ENCODE peak calls at places on chromosomes 7 and 10, in eight cellular contexts. C is choroid plexus epithelial cell; H is H9; L is GM13977; A is fibroblast of pulmonary artery; D is cardiac fibroblast; G is WTC11; E is activated CD8-positive, alpha-beta T cell treated with anti-CD3 and anti-CD28 coated beads for 36 hours. O is an unnamed sample.

GRCh38 chr7:32536585-32536984 is 41.3 kb downstream of the AVL9 start:
- DNase-seq in C (peak; percentile 67), H (no peak), L (no peak), A (peak; percentile 66), D (peak; percentile 65), G (no peak), E (no peak), O (no peak)

GRCh38 chr7:20721086-20721485 is 65.6 kb downstream of the SP8 start:
- DNase-seq in C (no peak), H (no peak), L (no peak), A (no peak), D (no peak), G (no peak), E (no peak), O (no peak)

GRCh38 chr10:110834622-110835219 is 37.0 kb upstream of the PDCD4 start:
- DNase-seq in C (peak; percentile 77), H (peak; percentile 67), L (no peak), A (peak; percentile 25), D (peak; percentile 48), G (no peak), E (peak; percentile 76), O (no peak)

GRCh38 chr7:99006739-99007424 is 128.6 kb downstream of the TRRAP start:
- DNase-seq in C (no peak), H (no peak), L (no peak), A (no peak), D (no peak), G (no peak), E (no peak), O (no peak)

GRCh38 chr7:144713850-144714249 is 122.0 kb downstream of the TPK1 start:
- DNase-seq in C (no peak), H (peak; percentile 28), L (no peak), A (no peak), D (no peak), G (no peak), E (peak; percentile 10), O (peak; percentile 3)

GRCh38 chr10:84478155-84478554 is 149.8 kb downstream of the CCSER2 start:
- DNase-seq in C (peak; percentile 77), H (no peak), L (no peak), A (peak; percentile 76), D (peak; percentile 67), G (no peak), E (no peak), O (no peak)

GRCh38 chr7:150974468-150975391 is 3.4 kb downstream of the KCNH2 start:
- DNase-seq in C (no peak), H (peak; percentile 49), L (peak; percentile 86), A (no peak), D (no peak), G (peak; percentile 62), E (peak; percentile 75), O (peak; percentile 88)

GRCh38 chr7:157502701-157503111 is 165.9 kb downstream of the DNAJB6 start:
- DNase-seq in C (peak; percentile 56), H (peak; percentile 20), L (no peak), A (peak; percentile 34), D (peak; percentile 13), G (no peak), E (peak; percentile 80), O (no peak)

GRCh38 chr10:33215635-33216034 is 118.8 kb downstream of the NRP1 start:
- DNase-seq in C (no peak), H (no peak), L (no peak), A (peak; percentile 57), D (peak; percentile 91), G (no peak), E (no peak), O (no peak)

GRCh38 chr7:129169705-129170319 is 18.6 kb upstream of the SMO start:
- DNase-seq in C (no peak), H (peak; percentile 47), L (peak; percentile 63), A (no peak), D (no peak), G (peak; percentile 30), E (peak; percentile 57), O (peak; percentile 73)

GRCh38 chr10:88047589-88047988 is 184.2 kb downstream of the PTEN start:
- DNase-seq in C (no peak), H (no peak), L (no peak), A (no peak), D (no peak), G (no peak), E (no peak), O (no peak)

DNA sequence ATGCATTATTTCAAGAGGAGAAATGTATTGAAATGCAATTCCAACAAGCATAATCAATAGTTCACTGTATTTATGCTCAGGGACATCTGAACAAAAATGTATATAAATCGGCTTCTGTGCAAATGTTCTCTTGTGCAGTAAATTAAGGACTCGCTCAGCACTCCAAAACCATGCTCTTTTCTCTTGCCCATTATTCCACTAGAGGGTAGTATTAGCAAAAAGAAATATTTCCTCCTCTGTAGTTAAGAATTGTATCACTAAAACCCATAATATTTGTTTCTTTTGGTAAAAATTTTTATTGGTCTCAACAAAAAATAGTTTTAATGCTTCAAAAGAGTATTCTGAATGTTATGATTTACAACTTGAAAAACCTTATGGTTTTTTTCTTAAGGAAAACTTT is 803.1 kb downstream of the PCDH15 start:
- DNase-seq in C (peak; percentile 1), H (no peak), L (no peak), A (no peak), D (no peak), G (no peak), E (no peak), O (no peak)
- TF ChIP-seq CTCF in C (no peak), H (peak; percentile 64), L (peak; percentile 22), A (no peak), D (no peak), G (no peak), E (no peak), O (no peak)

GRCh38 chr7:17558558-17559332 is 260.3 kb downstream of the AHR start:
- DNase-seq in C (no peak), H (no peak), L (no peak), A (no peak), D (peak; percentile 24), G (no peak), E (no peak), O (no peak)
- TF ChIP-seq CTCF in C (no peak), H (no peak), L (no peak), A (no peak), D (no peak), G (no peak), E (no peak), O (no peak)

GRCh38 chr7:100627238-100627549 is 14.2 kb downstream of the TFR2 start:
- DNase-seq in C (no peak), H (no peak), L (no peak), A (no peak), D (no peak), G (no peak), E (no peak), O (no peak)

GRCh38 chr7:100629117-100629711 is 12.1 kb downstream of the TFR2 start:
- DNase-seq in C (peak; percentile 34), H (peak; percentile 85), L (peak; percentile 51), A (peak; percentile 32), D (peak; percentile 23), G (peak; percentile 87), E (peak; percentile 55), O (peak; percentile 71)

GRCh38 chr7:100630066-100630465 is 11.3 kb downstream of the TFR2 start:
- DNase-seq in C (no peak), H (no peak), L (no peak), A (no peak), D (no peak), G (no peak), E (no peak), O (no peak)

DNA sequence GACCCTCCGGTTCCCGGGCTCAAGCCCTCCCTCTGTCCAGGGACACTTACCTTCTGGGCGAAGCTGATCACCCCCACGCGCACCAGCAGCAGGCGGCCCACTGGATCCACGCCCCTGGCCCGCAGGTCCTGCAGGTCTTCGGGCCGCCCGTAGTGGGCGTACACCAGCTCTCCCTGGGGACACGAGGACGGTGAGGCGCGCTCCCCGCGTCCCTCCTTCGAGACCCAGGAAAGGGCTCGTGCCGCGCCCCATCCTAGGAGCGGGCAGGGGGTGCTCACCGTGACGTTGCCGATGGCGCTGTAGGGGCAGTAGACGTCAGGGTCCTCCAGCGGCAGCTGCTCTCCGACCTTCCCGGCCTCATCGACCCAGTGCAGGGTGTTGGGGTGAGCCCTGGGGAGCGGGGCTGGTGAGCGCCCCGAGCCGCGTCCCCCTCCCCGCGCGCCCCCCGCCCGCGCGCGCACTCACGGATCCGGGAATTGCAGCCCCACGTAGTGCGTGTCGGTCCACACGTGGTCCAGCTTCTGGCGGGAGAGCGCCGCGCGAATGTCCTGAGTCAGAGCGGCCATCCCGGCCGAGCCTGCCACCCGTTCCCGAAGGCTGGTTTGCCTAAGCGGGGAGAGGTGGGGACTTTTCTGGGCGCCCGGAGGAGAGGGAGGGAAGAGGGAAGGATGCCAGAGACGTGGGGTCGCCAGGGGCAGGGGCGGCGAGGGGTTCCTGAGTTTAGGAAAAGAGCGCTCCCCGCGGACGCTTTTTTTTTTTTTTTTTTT is 8.2 kb downstream of the TFR2 start:
- DNase-seq in C (peak; percentile 12), H (peak; percentile 65), L (peak; percentile 78), A (peak; percentile 24), D (peak; percentile 27), G (peak; percentile 67), E (peak; percentile 73), O (peak; percentile 88)
- TF ChIP-seq CTCF in C (peak; percentile 36), H (peak; percentile 59), L (peak; percentile 68), A (peak; percentile 31), D (peak; percentile 35), G (no peak), E (peak; percentile 51), O (peak; percentile 54)

GRCh38 chr7:115559877-115560276 is 470.7 kb downstream of the TFEC start:
- DNase-seq in C (no peak), H (no peak), L (no peak), A (no peak), D (no peak), G (no peak), E (no peak), O (no peak)
- TF ChIP-seq CTCF in C (no peak), H (no peak), L (no peak), A (no peak), D (no peak), G (no peak), E (no peak), O (no peak)

DNA sequence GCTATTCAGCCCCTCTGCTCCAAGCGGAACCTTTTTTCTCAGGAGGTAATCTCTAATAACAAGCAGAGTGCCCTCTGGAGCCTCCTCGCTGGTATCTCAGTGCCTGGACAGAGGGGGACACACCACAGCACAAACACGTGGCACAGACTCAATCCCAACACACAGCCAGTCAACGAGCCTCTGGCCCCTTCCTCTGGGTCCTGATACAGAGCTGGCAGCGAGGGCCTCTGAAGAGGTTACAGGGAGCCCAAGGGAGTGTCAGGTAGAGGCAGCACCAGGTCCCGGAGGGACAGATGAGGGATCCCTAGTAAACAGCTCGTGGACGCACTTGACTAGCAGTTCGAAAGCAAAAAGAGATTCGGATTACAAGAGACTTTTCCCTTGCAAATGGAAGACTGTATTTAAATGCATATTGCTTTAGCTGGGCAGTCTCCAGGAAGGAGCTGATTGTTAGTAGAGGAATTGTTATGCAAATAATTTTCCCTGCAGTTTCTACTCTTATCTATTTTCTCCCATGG is 14.1 kb downstream of the CXCL12 start:
- DNase-seq in C (no peak), H (peak; percentile 85), L (no peak), A (no peak), D (no peak), G (peak; percentile 64), E (no peak), O (no peak)
- TF ChIP-seq CTCF in C (no peak), H (peak; percentile 24), L (no peak), A (peak; percentile 19), D (no peak), G (no peak), E (no peak), O (no peak)

GRCh38 chr7:123571684-123572083 is 14.1 kb upstream of the NDUFA5 start:
- DNase-seq in C (peak; percentile 66), H (no peak), L (no peak), A (peak; percentile 10), D (no peak), G (no peak), E (no peak), O (no peak)
- TF ChIP-seq CTCF in C (no peak), H (no peak), L (no peak), A (no peak), D (no peak), G (no peak), E (no peak), O (no peak)

O was measured in GM20000.